ENCODE peak calls at places on chromosomes 6 and 20, in six cellular contexts. A is GM12891, X is SK-N-SH, Y is K562, K is H1, Q is HepG2. V is an unnamed sample.

GRCh38 chr6:125014157-125014957 is 52.1 kb downstream of the RNF217 start:
- DNase-seq in A (no peak), X (no peak), Y (no peak), K (no peak), Q (no peak), V (no peak)

GRCh38 chr20:34705008-34705382 is 851 bp downstream of the TP53INP2 start:
- DNase-seq in A (no peak), X (no peak), Y (no peak), K (no peak), Q (no peak), V (no peak)

GRCh38 chr6:112802154-112802553 is 455.0 kb downstream of the RFPL4B start:
- DNase-seq in A (no peak), X (no peak), Y (no peak), K (no peak), Q (no peak), V (no peak)

GRCh38 chr6:140183881-140184280 is 809.4 kb upstream of the CITED2 start:
- DNase-seq in A (no peak), X (no peak), Y (no peak), K (no peak), Q (no peak), V (no peak)

GRCh38 chr6:70312165-70312564 is 9.3 kb upstream of the COL9A1 start:
- DNase-seq in A (no peak), X (no peak), Y (no peak), K (no peak), Q (peak), V (no peak)

GRCh38 chr20:46814366-46815232 is 80.0 kb upstream of the EYA2 start:
- DNase-seq in A (no peak), X (no peak), Y (no peak), K (no peak), Q (peak), V (no peak)

GRCh38 chr6:31559958-31560696 is 12.0 kb upstream of the LTA start:
- DNase-seq in A (no peak), X (no peak), Y (peak), K (no peak), Q (no peak), V (peak)

GRCh38 chr20:63114006-63114692 is 101.8 kb downstream of the YTHDF1 start:
- DNase-seq in A (no peak), X (no peak), Y (no peak), K (no peak), Q (no peak), V (no peak)

GRCh38 chr6:68726307-68726706 is 91.2 kb downstream of the ADGRB3 start:
- DNase-seq in A (no peak), X (no peak), Y (no peak), K (no peak), Q (no peak), V (no peak)

GRCh38 chr20:49210750-49211110 is 8.5 kb upstream of the DDX27 start:
- DNase-seq in A (no peak), X (no peak), Y (no peak), K (no peak), Q (no peak), V (no peak)

GRCh38 chr20:49215232-49215631 is 4.0 kb upstream of the DDX27 start:
- DNase-seq in A (no peak), X (no peak), Y (no peak), K (no peak), Q (no peak), V (no peak)

GRCh38 chr20:49214546-49214945 is 4.7 kb upstream of the DDX27 start:
- DNase-seq in A (no peak), X (no peak), Y (no peak), K (no peak), Q (no peak), V (no peak)

GRCh38 chr20:49207071-49207470 is 12.1 kb upstream of the DDX27 start:
- DNase-seq in A (no peak), X (no peak), Y (no peak), K (peak), Q (peak), V (no peak)

GRCh38 chr20:49210101-49210749 is 9.0 kb upstream of the DDX27 start:
- DNase-seq in A (no peak), X (no peak), Y (no peak), K (no peak), Q (no peak), V (no peak)
- TF ChIP-seq TAF1 in A (no peak), X (no peak), Y (no peak), K (no peak), Q (no peak), V (no peak)

GRCh38 chr6:159943965-159944598 is 24.8 kb upstream of the IGF2R start:
- DNase-seq in A (no peak), X (no peak), Y (no peak), K (no peak), Q (no peak), V (no peak)

GRCh38 chr6:159939591-159940016 is 29.3 kb upstream of the IGF2R start:
- DNase-seq in A (no peak), X (no peak), Y (no peak), K (no peak), Q (no peak), V (no peak)

GRCh38 chr6:159945801-159946392 is 23.0 kb upstream of the IGF2R start:
- DNase-seq in A (no peak), X (no peak), Y (no peak), K (no peak), Q (no peak), V (no peak)

GRCh38 chr6:159941286-159942113 is 27.4 kb upstream of the IGF2R start:
- DNase-seq in A (no peak), X (peak), Y (no peak), K (no peak), Q (peak), V (no peak)

DNA sequence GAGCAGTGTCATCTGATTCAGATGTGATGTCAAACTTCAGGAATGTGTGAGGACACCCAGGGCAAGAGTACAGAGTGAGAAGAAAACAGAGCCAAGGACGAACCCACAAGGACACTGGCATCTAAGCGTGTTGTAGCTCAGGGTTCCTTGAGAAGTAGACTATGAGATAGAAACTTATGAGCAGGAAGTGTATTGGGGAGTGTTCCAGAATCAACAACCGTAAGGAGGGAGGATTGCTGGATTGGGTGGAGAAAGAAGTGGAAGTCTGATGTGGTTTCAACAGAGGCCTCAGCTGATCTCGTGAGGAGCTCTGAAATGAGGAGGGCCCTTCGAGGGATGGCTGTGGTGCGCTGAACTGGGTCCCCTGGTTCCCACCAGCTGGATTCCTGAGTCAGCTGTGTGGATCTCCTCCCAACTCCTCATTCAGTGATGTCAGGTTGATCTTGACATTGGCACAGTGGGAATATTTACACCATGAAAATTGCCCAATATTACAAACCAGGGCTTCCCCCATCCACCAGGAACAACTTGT is 25.7 kb upstream of the IGF2R start:
- DNase-seq in A (no peak), X (no peak), Y (no peak), K (no peak), Q (peak), V (no peak)
- TF ChIP-seq TAF1 in A (no peak), X (no peak), Y (no peak), K (no peak), Q (no peak), V (no peak)

GRCh38 chr20:50381771-50382593 is 128.2 kb upstream of the PTPN1 start:
- DNase-seq in A (no peak), X (no peak), Y (no peak), K (no peak), Q (no peak), V (no peak)
- TF ChIP-seq TAF1 in A (no peak), X (no peak), Y (no peak), K (no peak), Q (no peak), V (no peak)

GRCh38 chr6:79269877-79270276 is 35.4 kb upstream of the HMGN3 start:
- DNase-seq in A (no peak), X (no peak), Y (no peak), K (no peak), Q (no peak), V (no peak)
- TF ChIP-seq TAF1 in A (no peak), X (no peak), Y (no peak), K (no peak), Q (no peak), V (no peak)

GRCh38 chr20:14902432-14903089 is 565.1 kb upstream of the FLRT3 start:
- DNase-seq in A (peak), X (no peak), Y (no peak), K (no peak), Q (no peak), V (peak)
- TF ChIP-seq TAF1 in A (no peak), X (no peak), Y (no peak), K (no peak), Q (no peak), V (no peak)

DNA sequence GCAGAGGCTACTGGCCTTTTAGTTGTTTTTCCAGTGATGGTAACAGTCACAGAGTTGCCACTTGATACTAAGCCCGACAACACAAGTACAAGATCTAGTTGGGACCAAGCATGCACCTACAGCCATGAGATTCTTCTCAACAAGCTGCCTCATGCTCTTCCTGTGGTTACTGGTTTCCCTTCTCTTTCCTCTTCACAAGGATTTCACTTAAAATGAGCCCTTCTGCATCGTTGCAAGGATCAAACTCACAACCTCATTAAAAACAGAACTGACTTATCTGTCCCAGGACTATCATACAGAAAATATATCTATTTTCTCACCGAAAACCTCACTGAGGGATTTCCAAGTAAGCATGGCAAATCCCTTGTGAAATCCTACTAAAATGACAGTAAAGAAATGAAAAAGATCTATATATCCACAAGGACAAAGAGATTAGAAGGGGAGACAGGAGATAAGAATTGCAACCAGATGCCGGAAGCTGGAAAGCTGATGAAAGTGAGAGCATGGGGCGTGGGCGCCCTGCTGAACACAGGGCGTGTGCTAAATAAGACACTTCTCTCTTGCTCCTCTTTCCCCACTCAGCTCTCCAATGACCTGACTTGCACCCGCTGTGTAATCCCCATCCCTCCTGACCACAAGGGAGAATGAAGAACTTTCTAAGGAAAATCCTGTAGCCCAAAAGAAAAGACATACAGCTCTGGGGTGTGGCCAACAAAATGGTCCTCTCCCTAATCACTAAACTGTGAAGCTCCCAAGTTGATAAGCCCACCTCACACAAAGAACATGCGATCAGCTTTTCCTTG is 13.4 kb downstream of the MTFR2 start:
- DNase-seq in A (no peak), X (no peak), Y (peak), K (no peak), Q (no peak), V (no peak)
- TF ChIP-seq TAF1 in A (no peak), X (no peak), Y (no peak), K (no peak), Q (no peak), V (no peak)

GRCh38 chr6:101722481-101722880 is 329.0 kb downstream of the GRIK2 start:
- DNase-seq in A (no peak), X (no peak), Y (no peak), K (no peak), Q (no peak), V (no peak)
- TF ChIP-seq TAF1 in A (no peak), X (no peak), Y (no peak), K (no peak), Q (no peak), V (no peak)

V was measured in GM12892.